ENCODE peak calls at places on chromosomes 16 and 17, in eight cellular contexts. I is upper lobe of right lung, N is dorsolateral prefrontal cortex, G is heart right ventricle, V is GM12865, X is foreskin fibroblast, C is cardiac muscle cell, O is fibroblast of lung. Z is an unnamed sample.

GRCh38 chr16:57941016-57941656 is 29.8 kb downstream of the CNGB1 start:
- DNase-seq in I (peak), N (peak), G (peak), V (no peak), X (peak), C (no peak), O (peak), Z (no peak)

GRCh38 chr17:17350491-17351355 is 47.5 kb downstream of the NT5M start:
- DNase-seq in I (peak), N (no peak), G (no peak), V (no peak), X (peak), C (peak), O (peak), Z (no peak)

GRCh38 chr17:80103686-80104085 is 2.3 kb downstream of the GAA start:
- DNase-seq in I (no peak), N (no peak), G (no peak), V (no peak), X (no peak), C (no peak), O (no peak), Z (no peak)

GRCh38 chr17:39737761-39738567 is at the start of gene GRB7:
- DNase-seq in I (peak), N (no peak), G (no peak), V (no peak), X (no peak), C (peak), O (no peak), Z (no peak)

GRCh38 chr16:81505011-81505660 is 60.5 kb downstream of the CMIP start:
- DNase-seq in I (no peak), N (no peak), G (no peak), V (peak), X (peak), C (no peak), O (no peak), Z (no peak)

GRCh38 chr16:8961811-8962390 is 1.8 kb downstream of the USP7 start:
- DNase-seq in I (no peak), N (no peak), G (no peak), V (no peak), X (no peak), C (no peak), O (no peak), Z (no peak)

GRCh38 chr16:17395849-17396480 is 74.8 kb downstream of the XYLT1 start:
- DNase-seq in I (no peak), N (no peak), G (no peak), V (no peak), X (peak), C (no peak), O (peak), Z (no peak)

GRCh38 chr16:89257281-89257731 is 39.8 kb downstream of the ZNF778 start:
- DNase-seq in I (no peak), N (no peak), G (no peak), V (no peak), X (peak), C (no peak), O (no peak), Z (no peak)

GRCh38 chr17:33642002-33642401 is 348.9 kb upstream of the ASIC2 start:
- DNase-seq in I (no peak), N (no peak), G (no peak), V (peak), X (no peak), C (no peak), O (no peak), Z (no peak)

GRCh38 chr17:58513913-58514794 is at the start of gene MTMR4:
- DNase-seq in I (peak), N (peak), G (peak), V (peak), X (peak), C (peak), O (peak), Z (no peak)

GRCh38 chr17:66507103-66507923 is 204.9 kb downstream of the PRKCA start:
- DNase-seq in I (no peak), N (no peak), G (no peak), V (no peak), X (peak), C (no peak), O (peak), Z (no peak)

GRCh38 chr17:78573955-78574354 is 3.2 kb downstream of the DNAH17 start:
- DNase-seq in I (no peak), N (no peak), G (no peak), V (peak), X (no peak), C (no peak), O (no peak), Z (no peak)

GRCh38 chr17:77542551-77543490 is 402.1 kb downstream of the SEC14L1 start:
- DNase-seq in I (peak), N (peak), G (peak), V (peak), X (peak), C (peak), O (peak), Z (peak)

GRCh38 chr16:48511716-48512115 is 98.3 kb downstream of the N4BP1 start:
- DNase-seq in I (no peak), N (no peak), G (no peak), V (no peak), X (no peak), C (no peak), O (no peak), Z (no peak)

GRCh38 chr16:69069504-69069903 is 35.9 kb upstream of the HAS3 start:
- DNase-seq in I (no peak), N (no peak), G (no peak), V (no peak), X (no peak), C (no peak), O (no peak), Z (no peak)

GRCh38 chr16:11621920-11622651 is 35.4 kb upstream of the LITAF start:
- DNase-seq in I (peak), N (no peak), G (no peak), V (peak), X (peak), C (no peak), O (peak), Z (no peak)

GRCh38 chr17:82600731-82601446 is 47.4 kb downstream of the WDR45B start:
- DNase-seq in I (no peak), N (no peak), G (no peak), V (no peak), X (no peak), C (no peak), O (no peak), Z (no peak)

GRCh38 chr17:2975469-2975958 is 87.9 kb downstream of the OR1D5 start:
- DNase-seq in I (peak), N (no peak), G (no peak), V (no peak), X (no peak), C (no peak), O (no peak), Z (no peak)

GRCh38 chr16:11977206-11978041 is 890 bp downstream of the SNX29 start:
- DNase-seq in I (no peak), N (no peak), G (peak), V (no peak), X (peak), C (no peak), O (peak), Z (no peak)

GRCh38 chr16:89330177-89330856 is 112.8 kb downstream of the ZNF778 start:
- DNase-seq in I (peak), N (no peak), G (no peak), V (no peak), X (no peak), C (no peak), O (no peak), Z (no peak)

GRCh38 chr16:8848939-8849391 is 19.8 kb downstream of the CARHSP1 start:
- DNase-seq in I (no peak), N (no peak), G (peak), V (no peak), X (peak), C (no peak), O (peak), Z (no peak)

GRCh38 chr17:39152134-39152884 is 872 bp upstream of the PLXDC1 start:
- DNase-seq in I (no peak), N (peak), G (peak), V (no peak), X (no peak), C (peak), O (no peak), Z (no peak)

GRCh38 chr16:23836078-23836403 is 258 bp downstream of the PRKCB start:
- DNase-seq in I (no peak), N (no peak), G (no peak), V (no peak), X (peak), C (no peak), O (no peak), Z (no peak)

GRCh38 chr16:351804-352520 is 561 bp downstream of the AXIN1 start:
- DNase-seq in I (peak), N (no peak), G (no peak), V (peak), X (peak), C (peak), O (peak), Z (no peak)

GRCh38 chr17:42679001-42679491 is 2.3 kb upstream of the PLEKHH3 start:
- DNase-seq in I (peak), N (no peak), G (peak), V (peak), X (peak), C (peak), O (peak), Z (no peak)

GRCh38 chr17:59366040-59366757 is 34.7 kb downstream of the YPEL2 start:
- DNase-seq in I (no peak), N (no peak), G (no peak), V (no peak), X (no peak), C (no peak), O (no peak), Z (no peak)

GRCh38 chr16:47460301-47460754 is 535 bp downstream of the ITFG1 start:
- DNase-seq in I (no peak), N (no peak), G (no peak), V (no peak), X (peak), C (no peak), O (no peak), Z (peak)

GRCh38 chr17:5035356-5035755 is at the start of gene SLC52A1:
- DNase-seq in I (no peak), N (no peak), G (no peak), V (no peak), X (no peak), C (no peak), O (no peak), Z (no peak)
- H3K4me3 ChIP-seq in I (peak), N (peak), G (no peak), V (no peak), X (peak), C (no peak), O (peak), Z (peak)

GRCh38 chr17:75588546-75589016 is 981 bp downstream of the MYO15B start:
- DNase-seq in I (peak), N (peak), G (peak), V (peak), X (peak), C (no peak), O (no peak), Z (no peak)

GRCh38 chr17:75590314-75590761 is 2.7 kb downstream of the MYO15B start:
- DNase-seq in I (no peak), N (no peak), G (no peak), V (no peak), X (no peak), C (no peak), O (no peak), Z (no peak)

GRCh38 chr17:75589017-75589918 is 1.7 kb downstream of the MYO15B start:
- DNase-seq in I (peak), N (peak), G (peak), V (peak), X (peak), C (peak), O (peak), Z (no peak)

GRCh38 chr17:75589919-75590303 is 2.3 kb downstream of the MYO15B start:
- DNase-seq in I (peak), N (no peak), G (no peak), V (no peak), X (no peak), C (no peak), O (no peak), Z (no peak)

DNA sequence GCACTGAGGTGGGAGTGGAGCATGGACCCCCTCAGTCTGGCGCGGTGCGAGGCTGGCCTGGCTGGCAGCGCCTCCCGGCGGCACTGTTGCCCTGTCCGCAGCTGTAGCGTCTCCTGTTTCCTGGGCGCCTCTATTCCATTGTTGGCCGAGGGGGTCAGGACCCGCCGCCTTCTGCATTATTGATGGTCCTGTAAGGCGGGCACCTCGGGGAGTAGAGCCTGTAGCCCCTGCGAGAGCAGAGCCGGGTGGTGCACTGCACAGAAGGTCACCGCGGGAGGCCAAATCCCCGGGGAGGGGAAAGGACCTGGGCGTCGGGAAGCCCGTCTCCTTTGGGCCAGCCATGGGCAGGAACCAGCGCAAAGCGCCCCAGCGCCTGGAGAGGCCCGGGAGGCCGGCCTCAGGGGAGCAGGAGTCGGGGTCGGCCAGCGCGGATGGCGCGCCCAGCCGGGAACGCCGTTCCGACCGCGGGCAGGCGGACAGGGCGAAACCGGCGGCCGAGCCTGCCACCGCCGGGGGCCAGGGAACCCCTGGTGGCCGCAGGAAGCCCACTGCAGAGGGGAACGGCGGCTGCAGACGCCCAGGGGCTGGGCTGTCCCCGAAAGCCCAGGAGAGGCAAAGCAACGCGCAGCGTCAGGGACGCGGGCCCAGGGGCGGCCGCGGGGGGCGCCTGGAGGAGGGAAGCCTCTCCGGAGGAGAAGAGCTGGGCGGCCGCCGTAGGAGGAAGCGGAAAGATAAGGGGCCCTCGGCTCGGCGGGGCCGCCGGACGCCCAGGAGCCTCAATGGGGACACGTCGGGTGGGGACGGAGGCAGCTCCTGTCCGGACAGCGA is at the start of gene MYO15B:
- DNase-seq in I (peak), N (peak), G (peak), V (no peak), X (peak), C (peak), O (no peak), Z (no peak)
- H3K4me3 ChIP-seq in I (peak), N (peak), G (peak), V (peak), X (peak), C (peak), O (no peak), Z (no peak)

DNA sequence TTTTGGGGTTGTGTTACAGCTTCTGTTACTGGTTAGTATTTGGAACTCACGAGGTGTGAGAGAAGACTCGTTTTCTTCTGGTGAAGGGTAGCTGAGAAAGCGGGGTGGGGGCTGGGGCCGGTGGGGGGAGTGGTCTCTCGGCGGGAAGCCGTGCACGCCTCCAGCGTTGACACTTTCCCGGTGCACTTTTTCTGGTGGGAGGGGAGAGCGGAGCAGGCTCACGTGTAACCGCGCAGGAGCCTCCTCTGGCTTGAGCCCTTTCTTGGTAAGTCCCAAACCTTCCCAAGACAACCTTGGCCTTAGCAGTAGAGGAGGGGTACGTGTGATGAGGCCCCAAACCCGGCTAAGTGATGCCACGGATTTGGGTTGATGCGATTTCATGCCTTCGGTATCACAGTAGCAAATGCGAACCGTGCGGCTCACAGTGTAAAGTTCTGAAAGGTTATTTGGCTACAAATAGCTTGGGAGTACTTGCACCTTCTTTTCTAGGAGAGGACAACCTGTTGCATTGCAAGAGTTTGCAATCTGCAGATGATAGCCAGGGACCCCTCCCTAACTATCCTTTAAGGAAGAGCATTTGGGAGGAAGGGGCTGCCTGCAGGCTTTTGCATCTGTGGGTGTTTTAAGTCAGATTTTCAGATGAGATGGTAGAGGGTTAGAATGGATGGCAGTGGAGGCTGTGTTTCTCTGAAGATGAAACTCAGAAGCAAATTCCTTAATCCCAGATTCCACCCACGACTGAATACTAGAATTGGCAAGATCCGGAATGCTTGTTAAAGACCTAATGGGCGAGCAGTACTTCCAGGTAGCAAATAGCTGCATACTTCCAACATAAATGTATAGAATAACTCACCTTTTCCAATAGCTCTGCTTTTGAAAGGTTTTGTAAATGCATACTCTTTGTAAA is 1.5 kb downstream of the HLF start:
- DNase-seq in I (peak), N (no peak), G (no peak), V (no peak), X (peak), C (no peak), O (no peak), Z (no peak)
- H3K4me3 ChIP-seq in I (peak), N (peak), G (peak), V (no peak), X (no peak), C (peak), O (no peak), Z (peak)

DNA sequence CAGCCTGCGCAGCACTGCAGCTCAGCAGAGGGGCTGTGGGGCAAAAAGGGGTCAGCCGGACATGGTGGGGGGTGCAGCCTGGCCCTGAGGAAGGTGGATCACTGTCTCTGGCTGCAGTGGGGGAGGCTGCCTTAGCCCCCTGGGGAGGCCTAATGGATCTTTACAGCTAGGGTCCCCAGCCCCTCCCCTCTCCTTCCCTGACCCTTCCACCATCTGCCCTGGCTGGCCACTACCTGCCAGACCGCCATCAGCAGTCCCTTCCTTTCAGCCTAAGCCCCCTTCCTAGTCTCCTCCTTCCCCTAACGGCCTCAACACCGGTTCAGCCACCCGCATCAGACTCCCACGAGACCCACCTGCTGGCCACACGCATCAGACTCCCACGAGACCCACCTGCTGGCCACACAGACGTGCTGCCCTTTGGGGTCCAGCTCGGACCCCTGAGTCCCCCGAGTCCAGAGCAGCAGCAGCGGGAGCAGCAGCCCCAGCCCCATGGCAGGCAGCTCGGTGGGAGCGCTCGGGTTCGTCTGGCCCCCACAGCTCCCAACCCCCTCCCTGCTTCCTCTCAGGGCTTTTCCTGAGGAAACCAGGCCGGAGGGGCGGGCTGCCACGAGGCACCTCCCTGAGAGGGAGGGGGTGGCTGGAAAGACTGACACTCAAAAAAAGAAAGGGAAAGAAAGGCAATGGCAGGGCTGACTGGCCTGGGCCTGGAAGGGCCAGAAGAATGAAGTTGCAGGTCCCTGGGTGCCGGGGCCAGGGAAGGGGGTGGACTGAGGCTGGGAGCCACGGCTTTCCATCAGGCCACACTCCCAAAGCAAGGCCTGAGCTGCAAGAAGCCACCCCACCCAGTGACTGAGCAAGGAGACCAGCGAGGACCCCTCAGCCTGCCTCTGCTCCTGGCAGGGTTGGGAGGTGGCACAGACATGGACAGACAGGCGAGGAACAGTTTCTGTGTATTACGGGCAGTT is at the start of gene SCARF1:
- DNase-seq in I (peak), N (no peak), G (peak), V (no peak), X (no peak), C (no peak), O (no peak), Z (no peak)
- H3K4me3 ChIP-seq in I (peak), N (peak), G (peak), V (peak), X (no peak), C (no peak), O (no peak), Z (no peak)

DNA sequence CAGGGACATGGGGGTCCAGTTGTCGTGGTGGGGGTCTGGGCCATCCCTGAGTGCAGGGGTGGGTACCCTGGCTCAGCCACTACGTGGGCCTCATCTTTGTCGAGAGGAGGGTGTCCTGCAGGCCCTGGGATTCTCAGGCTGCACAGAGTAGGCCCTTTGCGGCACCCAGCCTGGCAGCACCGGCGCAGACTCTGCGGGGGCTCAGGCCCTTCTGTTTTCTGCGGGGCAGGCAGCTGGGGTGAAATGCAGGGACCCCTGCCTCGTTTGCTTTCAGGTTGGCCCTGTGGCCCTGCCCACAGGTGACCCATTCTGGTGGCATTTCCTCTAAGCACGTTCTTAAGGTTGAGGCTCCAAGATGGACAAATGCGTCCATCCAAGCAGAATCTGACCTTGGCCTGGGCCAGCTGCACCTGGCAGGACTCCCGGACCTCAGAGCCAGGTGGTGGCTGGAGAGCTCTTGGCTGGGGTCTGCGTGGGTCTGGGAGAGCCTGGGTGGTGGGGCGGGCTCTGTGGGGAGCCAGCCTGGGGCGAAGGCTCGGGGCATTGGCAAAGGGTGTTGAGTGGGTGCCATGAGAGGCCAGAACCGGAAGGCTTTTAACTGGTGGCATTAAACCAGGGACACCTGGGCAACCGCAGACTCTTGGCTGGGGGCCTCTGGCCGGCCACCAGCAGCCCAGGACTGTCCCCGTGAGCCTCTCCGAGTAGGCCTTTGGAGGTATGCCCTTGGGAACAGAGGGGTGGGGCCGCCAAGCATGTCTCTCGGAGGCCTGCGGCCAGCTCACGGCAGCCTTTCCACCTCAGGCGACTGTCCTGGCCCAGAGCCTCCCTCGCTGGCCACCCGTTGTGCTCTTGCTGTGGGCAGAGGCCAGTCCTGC is 16.9 kb downstream of the PRSS27 start:
- DNase-seq in I (no peak), N (no peak), G (peak), V (no peak), X (no peak), C (no peak), O (no peak), Z (no peak)
- H3K4me3 ChIP-seq in I (no peak), N (no peak), G (no peak), V (no peak), X (no peak), C (no peak), O (no peak), Z (no peak)

GRCh38 chr16:83968483-83968865 is 430 bp downstream of the NECAB2 start:
- DNase-seq in I (no peak), N (no peak), G (no peak), V (no peak), X (peak), C (peak), O (no peak), Z (no peak)
- H3K4me3 ChIP-seq in I (no peak), N (no peak), G (peak), V (no peak), X (no peak), C (no peak), O (no peak), Z (no peak)